ENCODE peak calls at places on chromosomes 1 and 21, in four cellular contexts. One of them, this sample, is unnamed. For H3K27me3, the result is how much of the 10 kb centered on the place peaks cover.

GRCh38 chr1:78136672-78137071 is 90.9 kb downstream of the GIPC2 start:
- DNase-seq in psoas muscle: no peak
- DNase-seq in Peyer's patch: no peak
- DNase-seq in cardiac muscle cell: no peak
- DNase-seq in this sample: no peak

GRCh38 chr1:150233359-150234308 is 2.3 kb downstream of the ANP32E start:
- DNase-seq in psoas muscle: no peak
- DNase-seq in cardiac muscle cell: no peak
- DNase-seq in Peyer's patch: no peak
- DNase-seq in this sample: no peak

GRCh38 chr1:92473781-92474495 is 12.8 kb downstream of the GFI1 start:
- DNase-seq in cardiac muscle cell: no peak
- DNase-seq in Peyer's patch: no peak
- DNase-seq in psoas muscle: no peak
- DNase-seq in this sample: no peak

GRCh38 chr1:228141082-228141870 is 1.2 kb downstream of the GUK1 start:
- DNase-seq in cardiac muscle cell: no peak
- DNase-seq in psoas muscle: peak
- DNase-seq in Peyer's patch: peak
- DNase-seq in this sample: no peak

GRCh38 chr1:110605901-110606783 is at the start of gene KCNA2:
- DNase-seq in cardiac muscle cell: peak
- DNase-seq in Peyer's patch: no peak
- DNase-seq in psoas muscle: peak
- DNase-seq in this sample: no peak

GRCh38 chr1:234149217-234149616 is 224.0 kb upstream of the COA6 start:
- DNase-seq in psoas muscle: no peak
- DNase-seq in cardiac muscle cell: no peak
- DNase-seq in Peyer's patch: no peak
- DNase-seq in this sample: no peak

GRCh38 chr21:42063578-42064521 is 7.3 kb upstream of the UMODL1 start:
- DNase-seq in Peyer's patch: peak
- DNase-seq in cardiac muscle cell: no peak
- DNase-seq in psoas muscle: no peak
- DNase-seq in this sample: no peak

GRCh38 chr1:78617615-78618026 is 2.6 kb upstream of the IFI44L start:
- DNase-seq in cardiac muscle cell: peak
- DNase-seq in psoas muscle: peak
- DNase-seq in Peyer's patch: peak
- DNase-seq in this sample: peak

GRCh38 chr1:43441894-43442632 is 11.7 kb downstream of the HYI start:
- DNase-seq in cardiac muscle cell: no peak
- DNase-seq in psoas muscle: peak
- DNase-seq in Peyer's patch: no peak
- DNase-seq in this sample: no peak

GRCh38 chr1:64245495-64245894 is 42.1 kb downstream of the UBE2U start:
- DNase-seq in cardiac muscle cell: no peak
- DNase-seq in psoas muscle: no peak
- DNase-seq in Peyer's patch: no peak
- DNase-seq in this sample: no peak

GRCh38 chr1:20899154-20899972 is 112.3 kb upstream of the HP1BP3 start:
- DNase-seq in cardiac muscle cell: no peak
- DNase-seq in psoas muscle: no peak
- DNase-seq in Peyer's patch: no peak
- DNase-seq in this sample: no peak

GRCh38 chr1:209825591-209826433 is 2.0 kb upstream of the UTP25 start:
- DNase-seq in Peyer's patch: no peak
- DNase-seq in cardiac muscle cell: no peak
- DNase-seq in psoas muscle: no peak
- DNase-seq in this sample: no peak

GRCh38 chr1:2462819-2463218 is 13.3 kb upstream of the PLCH2 start:
- DNase-seq in Peyer's patch: no peak
- DNase-seq in psoas muscle: no peak
- DNase-seq in cardiac muscle cell: peak
- DNase-seq in this sample: no peak

GRCh38 chr1:100034465-100034864 is 64.7 kb downstream of the SLC35A3 start:
- DNase-seq in cardiac muscle cell: peak
- DNase-seq in psoas muscle: no peak
- DNase-seq in Peyer's patch: no peak
- DNase-seq in this sample: no peak

GRCh38 chr1:21338568-21339401 is 48.5 kb upstream of the ECE1 start:
- DNase-seq in Peyer's patch: peak
- DNase-seq in psoas muscle: peak
- DNase-seq in cardiac muscle cell: no peak
- DNase-seq in this sample: no peak

GRCh38 chr1:221430133-221430960 is 311.5 kb downstream of the DUSP10 start:
- DNase-seq in psoas muscle: no peak
- DNase-seq in cardiac muscle cell: no peak
- DNase-seq in Peyer's patch: no peak
- DNase-seq in this sample: no peak

GRCh38 chr1:7886346-7886745 is 33.5 kb upstream of the UTS2 start:
- DNase-seq in Peyer's patch: no peak
- DNase-seq in psoas muscle: no peak
- DNase-seq in cardiac muscle cell: no peak
- DNase-seq in this sample: no peak

GRCh38 chr1:39107891-39108290 is 81.7 kb downstream of the NDUFS5 start:
- DNase-seq in cardiac muscle cell: no peak
- DNase-seq in Peyer's patch: no peak
- DNase-seq in psoas muscle: no peak
- DNase-seq in this sample: no peak
- H3K4me3 ChIP-seq in cardiac muscle cell: no peak
- H3K4me3 ChIP-seq in Peyer's patch: no peak
- H3K4me3 ChIP-seq in psoas muscle: peak
- H3K4me3 ChIP-seq in this sample: no peak

GRCh38 chr1:205025239-205025638 is 17.8 kb upstream of the CNTN2 start:
- DNase-seq in Peyer's patch: no peak
- DNase-seq in psoas muscle: no peak
- DNase-seq in cardiac muscle cell: no peak
- DNase-seq in this sample: no peak

GRCh38 chr1:205030916-205031315 is 12.1 kb upstream of the CNTN2 start:
- DNase-seq in psoas muscle: no peak
- DNase-seq in cardiac muscle cell: no peak
- DNase-seq in Peyer's patch: no peak
- DNase-seq in this sample: no peak

GRCh38 chr1:205026181-205026580 is 16.8 kb upstream of the CNTN2 start:
- DNase-seq in psoas muscle: no peak
- DNase-seq in Peyer's patch: no peak
- DNase-seq in cardiac muscle cell: no peak
- DNase-seq in this sample: no peak

GRCh38 chr1:205032512-205032911 is 10.5 kb upstream of the CNTN2 start:
- DNase-seq in Peyer's patch: no peak
- DNase-seq in psoas muscle: no peak
- DNase-seq in cardiac muscle cell: no peak
- DNase-seq in this sample: no peak

DNA sequence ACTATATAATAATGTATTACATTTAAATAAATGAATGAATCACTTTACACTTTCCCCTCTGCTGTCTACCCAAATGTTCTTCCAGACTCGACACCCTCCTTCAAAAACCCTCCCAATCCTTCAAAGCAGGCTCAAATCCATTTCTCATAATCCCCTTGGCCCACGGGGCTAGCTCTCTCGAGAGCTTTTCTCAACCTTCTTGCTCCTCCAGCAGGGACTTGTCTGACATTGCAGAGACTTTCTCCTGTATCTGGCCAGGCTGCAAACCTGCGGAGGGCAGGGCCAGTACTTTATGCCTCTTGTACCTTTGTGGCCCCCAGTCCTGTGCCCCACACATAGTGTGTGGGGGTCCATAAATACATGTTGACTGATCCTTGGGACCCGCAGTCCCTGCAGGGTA is 14.1 kb upstream of the CNTN2 start:
- DNase-seq in Peyer's patch: no peak
- DNase-seq in cardiac muscle cell: no peak
- DNase-seq in psoas muscle: no peak
- DNase-seq in this sample: no peak
- H3K27me3 ChIP-seq in Peyer's patch: under half
- H3K27me3 ChIP-seq in cardiac muscle cell: under half
- H3K27me3 ChIP-seq in psoas muscle: under half
- H3K27me3 ChIP-seq in this sample: under half

DNA sequence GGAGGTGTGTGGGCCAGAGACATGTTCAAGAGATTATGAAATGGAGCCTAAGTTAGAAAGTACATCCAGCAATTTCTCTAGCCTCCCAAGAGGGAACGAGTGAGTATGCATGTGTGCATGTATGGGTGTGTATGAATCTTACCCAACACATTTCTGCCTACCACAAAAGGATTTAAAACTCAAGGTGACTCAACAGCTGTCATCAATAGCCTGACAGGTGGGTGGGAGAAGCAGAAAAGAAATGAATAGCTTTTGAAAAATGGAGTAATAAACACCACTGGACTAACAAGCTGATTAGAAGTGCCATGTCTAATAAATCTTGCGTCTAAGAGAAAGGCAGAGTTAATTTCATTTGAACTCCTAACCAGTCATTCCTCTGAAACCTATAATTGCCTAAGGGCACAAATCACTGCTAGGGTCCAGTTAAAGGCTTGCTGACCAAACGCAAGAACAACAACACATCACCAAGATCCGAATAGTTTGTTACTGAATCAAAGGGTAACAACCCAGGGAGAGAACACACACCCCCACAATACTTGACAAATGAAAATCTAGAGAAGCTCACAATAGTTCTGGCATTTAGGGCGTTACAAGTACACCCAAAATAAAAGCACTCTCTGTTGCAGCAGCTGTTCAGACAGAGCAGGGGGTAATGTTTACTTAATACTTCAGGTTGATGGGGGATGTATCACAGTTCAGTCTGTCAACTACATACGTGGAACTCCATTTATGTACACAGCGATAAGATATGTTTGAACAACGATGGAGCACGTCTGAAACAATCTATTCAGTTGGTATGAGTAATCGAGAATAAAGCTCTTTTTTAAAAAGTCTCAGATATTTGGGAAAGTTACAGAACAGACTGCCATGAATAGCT is 1.4 kb downstream of the KIAA0319L start:
- DNase-seq in psoas muscle: no peak
- DNase-seq in cardiac muscle cell: no peak
- DNase-seq in Peyer's patch: no peak
- DNase-seq in this sample: no peak
- H3K4me3 ChIP-seq in psoas muscle: peak
- H3K4me3 ChIP-seq in cardiac muscle cell: peak
- H3K4me3 ChIP-seq in Peyer's patch: peak
- H3K4me3 ChIP-seq in this sample: no peak

DNA sequence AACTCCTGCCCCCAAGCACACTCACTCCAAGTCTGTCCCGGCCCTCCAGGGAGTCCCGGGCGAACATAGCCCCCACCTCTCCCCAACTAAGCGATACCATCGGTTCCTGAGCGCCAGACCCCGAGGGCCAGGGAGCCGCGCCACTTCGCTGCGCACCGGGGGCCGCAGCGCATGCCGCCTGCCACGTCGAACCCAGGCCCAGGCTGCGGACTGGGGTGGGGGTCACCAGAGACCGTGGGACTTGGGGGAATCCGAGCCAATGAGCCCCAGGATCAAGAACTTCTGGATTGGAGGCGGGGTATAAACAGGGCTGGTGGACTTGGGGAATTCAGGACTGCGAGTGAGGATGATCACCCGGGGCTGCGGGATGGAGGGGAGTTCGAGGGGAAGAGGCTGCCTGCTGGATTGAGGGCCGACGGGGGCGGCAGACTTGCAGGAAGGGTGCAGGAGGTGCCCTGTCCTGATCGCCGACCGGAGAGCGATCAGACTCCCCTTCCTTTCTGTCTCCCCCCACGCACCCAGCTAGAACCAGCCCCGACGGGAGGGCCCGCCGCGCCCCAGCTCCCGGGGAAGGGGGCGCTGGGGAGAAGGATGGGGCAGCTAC is 640 bp downstream of the RSPO1 start:
- DNase-seq in Peyer's patch: no peak
- DNase-seq in psoas muscle: no peak
- DNase-seq in cardiac muscle cell: no peak
- DNase-seq in this sample: no peak
- H3K27me3 ChIP-seq in Peyer's patch: under half
- H3K27me3 ChIP-seq in psoas muscle: under half
- H3K27me3 ChIP-seq in cardiac muscle cell: half or more
- H3K27me3 ChIP-seq in this sample: under half

DNA sequence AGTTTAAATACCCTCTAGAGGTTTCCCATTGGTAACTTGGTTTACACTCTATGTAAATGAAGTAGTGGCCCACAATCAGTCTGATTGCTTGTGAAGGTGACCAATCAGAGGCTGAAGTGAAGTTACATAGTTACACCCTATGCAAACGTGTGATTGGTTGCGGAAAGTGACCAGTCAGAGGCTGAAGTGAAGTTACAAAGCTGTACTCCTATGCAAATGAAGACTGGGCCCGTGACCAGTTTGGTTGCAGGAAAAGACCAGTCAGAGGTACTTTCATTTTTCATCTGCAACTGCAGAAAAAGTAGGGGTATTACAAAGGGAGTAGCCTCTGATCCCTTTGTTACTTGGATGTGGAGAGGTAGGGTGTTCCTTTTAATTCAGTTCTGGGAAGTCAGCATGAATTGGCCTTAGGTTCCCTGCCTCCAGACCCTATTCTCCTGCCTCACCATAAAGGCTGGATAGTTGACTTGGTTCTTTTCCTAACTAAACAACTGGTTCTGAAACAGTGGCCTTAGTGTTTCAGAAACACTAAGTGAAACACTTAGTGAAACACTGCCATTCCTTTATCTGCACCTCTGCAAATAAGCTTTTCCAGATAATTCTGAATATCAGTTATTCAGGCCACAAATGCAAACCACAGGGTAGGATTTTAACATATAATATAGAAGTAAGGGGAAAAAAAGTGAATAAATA is 39.3 kb downstream of the MAGI3 start:
- DNase-seq in cardiac muscle cell: no peak
- DNase-seq in psoas muscle: no peak
- DNase-seq in Peyer's patch: no peak
- DNase-seq in this sample: no peak
- H3K4me3 ChIP-seq in cardiac muscle cell: no peak
- H3K4me3 ChIP-seq in psoas muscle: no peak
- H3K4me3 ChIP-seq in Peyer's patch: no peak
- H3K4me3 ChIP-seq in this sample: no peak

DNA sequence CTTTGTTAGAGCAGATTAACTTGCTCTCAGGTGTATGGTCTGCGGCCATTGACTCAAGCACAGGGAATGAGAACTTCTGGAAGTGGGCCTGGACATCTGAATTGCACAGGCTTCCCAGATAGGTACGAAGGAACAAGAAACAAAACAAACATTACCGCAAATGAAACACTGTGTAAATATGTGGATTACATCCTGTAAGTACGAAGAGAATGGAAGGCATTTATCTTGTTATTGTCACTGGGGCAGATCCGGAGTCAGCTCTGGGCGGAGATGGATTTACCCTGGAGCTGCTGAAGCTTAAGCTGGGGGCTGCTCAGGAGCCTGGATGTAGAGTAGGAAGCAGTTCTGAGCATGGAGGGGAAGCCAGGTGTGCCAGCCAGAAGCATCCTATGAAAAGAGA is 6.8 kb downstream of the HES2 start:
- DNase-seq in cardiac muscle cell: no peak
- DNase-seq in psoas muscle: no peak
- DNase-seq in Peyer's patch: no peak
- DNase-seq in this sample: no peak
- H3K27me3 ChIP-seq in cardiac muscle cell: half or more
- H3K27me3 ChIP-seq in psoas muscle: under half
- H3K27me3 ChIP-seq in Peyer's patch: under half
- H3K27me3 ChIP-seq in this sample: under half

GRCh38 chr1:13583964-13584791 is 546 bp downstream of the PDPN start:
- DNase-seq in cardiac muscle cell: peak
- DNase-seq in Peyer's patch: peak
- DNase-seq in psoas muscle: peak
- DNase-seq in this sample: no peak
- H3K4me3 ChIP-seq in cardiac muscle cell: peak
- H3K4me3 ChIP-seq in Peyer's patch: peak
- H3K4me3 ChIP-seq in psoas muscle: peak
- H3K4me3 ChIP-seq in this sample: no peak